ENCODE peak calls at places on chromosomes 6 and 20, in six cellular contexts. X is CD4-positive, alpha-beta T cell; T is midbrain; J is substantia nigra; M is ACHN; R is activated T-cell treated with anti-CD3 and anti-CD28 coated beads for 24 hours. O is an unnamed sample.

GRCh38 chr6:142827356-142827755 is 117.6 kb downstream of the HIVEP2 start:
- DNase-seq in X (no peak), T (no peak), J (no peak), M (no peak), R (no peak), O (no peak)

GRCh38 chr6:170438402-170438753 is 114.7 kb downstream of the PSMB1 start:
- DNase-seq in X (no peak), T (peak; percentile 27), J (no peak), M (peak; percentile 95), R (peak; percentile 22), O (no peak)

GRCh38 chr6:2911171-2911570 is 8.1 kb upstream of the SERPINB9 start:
- DNase-seq in X (no peak), T (no peak), J (no peak), M (no peak), R (no peak), O (no peak)

GRCh38 chr6:25027221-25027916 is 91.6 kb upstream of the RIPOR2 start:
- DNase-seq in X (peak; percentile 70), T (no peak), J (no peak), M (no peak), R (peak; percentile 68), O (no peak)

GRCh38 chr6:112203577-112204349 is 50.6 kb downstream of the LAMA4 start:
- DNase-seq in X (no peak), T (no peak), J (no peak), M (no peak), R (no peak), O (no peak)

GRCh38 chr6:13304580-13305255 is 23.6 kb downstream of the TBC1D7 start:
- DNase-seq in X (no peak), T (peak; percentile 9), J (no peak), M (no peak), R (no peak), O (peak; percentile 51)

GRCh38 chr6:130223508-130223907 is 757 bp upstream of the SAMD3 start:
- DNase-seq in X (peak; percentile 51), T (no peak), J (no peak), M (no peak), R (peak; percentile 54), O (no peak)

GRCh38 chr20:309841-310644 is 12.7 kb downstream of the ZCCHC3 start:
- DNase-seq in X (peak; percentile 55), T (peak; percentile 99), J (peak; percentile 99), M (peak; percentile 98), R (peak; percentile 76), O (peak; percentile 100)

GRCh38 chr6:74369556-74369993 is 673.6 kb downstream of the CD109 start:
- DNase-seq in X (no peak), T (no peak), J (no peak), M (no peak), R (no peak), O (no peak)

GRCh38 chr6:10112871-10113584 is 301.8 kb downstream of the TFAP2A start:
- DNase-seq in X (no peak), T (no peak), J (no peak), M (no peak), R (no peak), O (no peak)

GRCh38 chr6:80440496-80441160 is 334.2 kb downstream of the BCKDHB start:
- DNase-seq in X (no peak), T (no peak), J (no peak), M (no peak), R (no peak), O (no peak)

GRCh38 chr6:49410564-49410963 is 52.5 kb downstream of the MMUT start:
- DNase-seq in X (no peak), T (no peak), J (no peak), M (no peak), R (no peak), O (no peak)

GRCh38 chr20:7285918-7286556 is 518.6 kb downstream of the BMP2 start:
- DNase-seq in X (no peak), T (peak; percentile 85), J (peak; percentile 42), M (peak; percentile 72), R (peak; percentile 1), O (peak; percentile 75)

GRCh38 chr6:143607959-143608358 is 69.8 kb upstream of the PHACTR2 start:
- DNase-seq in X (no peak), T (no peak), J (no peak), M (no peak), R (no peak), O (no peak)

GRCh38 chr6:113067612-113068262 is 720.6 kb downstream of the RFPL4B start:
- DNase-seq in X (no peak), T (no peak), J (no peak), M (peak; percentile 27), R (no peak), O (no peak)

GRCh38 chr6:94260755-94261154 is 841.4 kb upstream of the EPHA7 start:
- DNase-seq in X (no peak), T (no peak), J (no peak), M (no peak), R (no peak), O (no peak)

GRCh38 chr6:25137497-25137896 is 141.7 kb upstream of the CARMIL1 start:
- DNase-seq in X (no peak), T (no peak), J (no peak), M (no peak), R (peak; percentile 8), O (no peak)

GRCh38 chr6:154721460-154721859 is 11.8 kb upstream of the SCAF8 start:
- DNase-seq in X (no peak), T (no peak), J (no peak), M (no peak), R (no peak), O (no peak)

GRCh38 chr6:43970913-43971775 is 156.1 kb downstream of the MRPL14 start:
- DNase-seq in X (no peak), T (no peak), J (no peak), M (no peak), R (no peak), O (no peak)

GRCh38 chr20:5999783-6000182 is 49.3 kb downstream of the MCM8 start:
- DNase-seq in X (no peak), T (no peak), J (no peak), M (no peak), R (no peak), O (no peak)

GRCh38 chr6:85678000-85678601 is 35.4 kb upstream of the SYNCRIP start:
- DNase-seq in X (no peak), T (peak; percentile 62), J (no peak), M (no peak), R (no peak), O (peak; percentile 21)

GRCh38 chr6:8530775-8531435 is 95.6 kb upstream of the SLC35B3 start:
- DNase-seq in X (no peak), T (peak; percentile 2), J (no peak), M (peak; percentile 44), R (no peak), O (no peak)

GRCh38 chr6:6686748-6687601 is 98.5 kb downstream of the LY86 start:
- DNase-seq in X (no peak), T (no peak), J (no peak), M (peak; percentile 97), R (no peak), O (no peak)

GRCh38 chr20:33348136-33348937 is 53.0 kb downstream of the CDK5RAP1 start:
- DNase-seq in X (no peak), T (no peak), J (no peak), M (no peak), R (no peak), O (no peak)

GRCh38 chr20:44180814-44181213 is 6.2 kb downstream of the JPH2 start:
- DNase-seq in X (no peak), T (no peak), J (no peak), M (no peak), R (no peak), O (no peak)

GRCh38 chr6:122736166-122736565 is 43.4 kb upstream of the FABP7 start:
- DNase-seq in X (no peak), T (no peak), J (no peak), M (no peak), R (no peak), O (no peak)

GRCh38 chr6:151289399-151290007 is 49.7 kb downstream of the AKAP12 start:
- DNase-seq in X (no peak), T (no peak), J (no peak), M (no peak), R (no peak), O (no peak)

GRCh38 chr6:13763740-13764381 is 50.5 kb downstream of the MCUR1 start:
- DNase-seq in X (no peak), T (no peak), J (no peak), M (no peak), R (peak; percentile 20), O (no peak)

GRCh38 chr6:148835920-148836441 is 89.2 kb downstream of the UST start:
- DNase-seq in X (no peak), T (no peak), J (no peak), M (no peak), R (peak; percentile 16), O (no peak)

GRCh38 chr6:52712136-52712535 is 41.2 kb downstream of the TMEM14A start:
- DNase-seq in X (no peak), T (no peak), J (no peak), M (no peak), R (no peak), O (no peak)

GRCh38 chr6:44043479-44044153 is 83.6 kb downstream of the MRPL14 start:
- DNase-seq in X (no peak), T (no peak), J (no peak), M (no peak), R (no peak), O (peak; percentile 63)

GRCh38 chr6:6057442-6058053 is 50.8 kb upstream of the NRN1 start:
- DNase-seq in X (no peak), T (peak; percentile 61), J (no peak), M (peak; percentile 43), R (no peak), O (peak; percentile 16)

GRCh38 chr20:61120595-61121515 is 131.2 kb upstream of the CDH4 start:
- DNase-seq in X (no peak), T (peak; percentile 37), J (no peak), M (peak; percentile 83), R (peak; percentile 12), O (peak; percentile 18)

GRCh38 chr20:41080866-41081265 is 52.2 kb downstream of the TOP1 start:
- DNase-seq in X (no peak), T (no peak), J (no peak), M (no peak), R (no peak), O (no peak)

GRCh38 chr6:128569737-128570438 is 49.5 kb upstream of the PTPRK start:
- DNase-seq in X (no peak), T (no peak), J (no peak), M (peak; percentile 76), R (no peak), O (no peak)